ENCODE peak calls at places on chromosomes 2 and 18, in four cellular contexts. S is ascending aorta, F is HCT116, Y is glutamatergic neuron. V is an unnamed sample.

GRCh38 chr18:50432915-50433314 is 58.1 kb downstream of the SKA1 start:
- DNase-seq in Y (no peak), S (no peak), F (no peak), V (no peak)

GRCh38 chr2:231987088-231987788 is 25.7 kb downstream of the DIS3L2 start:
- DNase-seq in F (no peak), S (no peak), Y (no peak), V (no peak)

GRCh38 chr2:131154647-131155046 is 49.5 kb downstream of the PLEKHB2 start:
- DNase-seq in F (no peak), Y (no peak), S (no peak), V (no peak)

GRCh38 chr2:237209885-237210284 is 124.2 kb downstream of the COPS8 start:
- DNase-seq in S (no peak), F (no peak), Y (no peak), V (no peak)

GRCh38 chr18:33670052-33670451 is 92.0 kb downstream of the ASXL3 start:
- DNase-seq in Y (no peak), S (no peak), F (no peak), V (no peak)

GRCh38 chr2:11865820-11866219 is 119.4 kb downstream of the LPIN1 start:
- DNase-seq in Y (no peak), F (no peak), S (no peak), V (no peak)

GRCh38 chr2:178846458-178846802 is 39.2 kb upstream of the TTN start:
- DNase-seq in F (no peak), S (no peak), Y (no peak), V (no peak)

GRCh38 chr2:96832401-96832750 is 11.4 kb downstream of the ANKRD23 start:
- DNase-seq in Y (no peak), F (no peak), S (no peak), V (no peak)

GRCh38 chr2:237122214-237122666 is 36.6 kb downstream of the COPS8 start:
- DNase-seq in S (no peak), F (peak), Y (peak), V (no peak)

GRCh38 chr2:129757915-129758421 is 221.5 kb upstream of the RAB6C start:
- DNase-seq in F (no peak), S (no peak), Y (peak), V (no peak)

GRCh38 chr2:75238670-75239330 is 39.5 kb upstream of the TACR1 start:
- DNase-seq in Y (no peak), S (no peak), F (no peak), V (no peak)

DNA sequence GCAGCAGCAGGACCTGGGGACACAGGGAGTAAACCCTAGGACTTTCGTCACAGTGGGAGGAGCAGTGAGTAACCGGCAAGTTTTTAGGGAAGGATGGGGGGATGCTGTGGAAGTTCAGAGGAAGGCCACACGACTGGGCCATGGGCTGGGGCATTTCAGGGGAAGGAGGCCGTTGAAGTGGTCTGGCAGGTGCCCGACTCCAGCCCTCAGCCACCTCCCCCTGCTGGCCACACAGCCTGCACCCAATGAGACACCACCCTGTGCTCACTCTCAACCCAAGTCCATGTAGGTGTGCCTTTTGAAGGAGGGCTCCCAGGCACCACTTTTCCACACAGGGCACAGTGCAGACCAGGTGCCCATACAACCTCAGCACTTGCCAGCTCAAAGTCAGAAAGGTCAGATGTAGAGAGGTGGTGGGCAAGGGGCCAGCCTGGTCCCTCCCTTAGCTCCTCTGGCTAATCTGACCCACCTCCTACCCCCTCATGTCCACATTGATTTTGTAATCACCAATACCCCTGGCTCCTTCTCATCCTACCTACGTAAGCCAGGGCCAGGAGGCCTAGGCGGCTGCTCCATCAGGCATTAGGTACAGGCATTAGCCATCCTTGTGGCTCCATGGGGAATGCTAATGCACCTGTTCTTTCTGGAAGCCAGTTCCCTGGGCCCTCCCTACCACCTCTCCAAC is 211.2 kb downstream of the SMAD2 start:
- DNase-seq in F (no peak), S (no peak), Y (no peak), V (no peak)
- TF ChIP-seq CTCF in F (peak), S (no peak), Y (no peak), V (no peak)

GRCh38 chr18:66749030-66749429 is 145.1 kb upstream of the CDH19 start:
- DNase-seq in F (no peak), S (no peak), Y (no peak), V (no peak)
- TF ChIP-seq CTCF in F (no peak), S (no peak), Y (no peak), V (no peak)

GRCh38 chr18:38790786-38791185 is 1225.2 kb upstream of the CELF4 start:
- DNase-seq in F (no peak), S (no peak), Y (no peak), V (no peak)

DNA sequence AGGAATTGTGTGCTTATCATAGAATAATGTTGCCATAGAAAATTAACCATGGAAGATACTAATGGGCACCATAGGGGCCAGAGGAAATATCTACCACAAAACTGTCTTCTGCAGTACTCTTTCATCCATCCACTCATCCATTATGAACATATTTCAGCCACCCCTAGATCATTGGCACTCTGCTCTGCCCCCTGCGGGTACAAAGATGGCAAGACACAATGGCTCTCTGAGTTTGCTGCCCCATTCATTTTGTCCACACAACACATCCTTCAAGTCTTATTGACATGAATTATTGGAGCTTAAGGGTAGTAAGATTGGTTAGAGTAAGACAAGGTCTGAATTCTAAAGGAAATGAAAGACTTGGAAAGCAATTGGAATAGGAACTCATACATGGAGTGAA is 1224.7 kb upstream of the CELF4 start:
- DNase-seq in F (no peak), Y (no peak), S (no peak), V (no peak)
- TF ChIP-seq CTCF in F (peak), Y (no peak), S (no peak), V (no peak)

DNA sequence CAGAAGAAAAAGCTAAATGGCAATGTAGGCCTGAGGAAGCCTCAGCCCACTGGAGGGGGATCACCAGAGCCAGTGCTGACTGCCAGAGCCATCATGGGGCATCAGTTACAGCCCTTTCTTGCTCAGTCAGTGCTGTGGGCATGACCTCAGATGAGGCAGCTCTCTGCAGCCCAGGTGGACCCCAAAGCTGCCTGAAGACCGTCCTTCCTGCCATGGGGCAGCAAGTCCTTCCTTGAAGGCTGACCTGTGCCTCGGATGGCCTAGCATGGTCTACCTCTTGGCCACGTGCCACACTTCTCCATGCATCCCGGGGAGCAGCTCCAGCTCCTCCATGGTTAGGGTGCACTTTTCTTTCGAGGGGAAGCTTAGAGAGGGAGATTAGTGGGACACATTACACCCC is 233.4 kb downstream of the VAPA start:
- DNase-seq in S (no peak), F (no peak), Y (no peak), V (no peak)
- TF ChIP-seq CTCF in S (no peak), F (no peak), Y (no peak), V (no peak)

GRCh38 chr2:10357770-10358169 is 55.1 kb downstream of the HPCAL1 start:
- DNase-seq in S (no peak), Y (no peak), F (no peak), V (no peak)

GRCh38 chr2:10361220-10361588 is 58.5 kb downstream of the HPCAL1 start:
- DNase-seq in S (no peak), Y (no peak), F (no peak), V (no peak)

GRCh38 chr2:10359731-10360329 is 57.1 kb downstream of the HPCAL1 start:
- DNase-seq in Y (no peak), F (no peak), S (no peak), V (no peak)

GRCh38 chr2:10360460-10361219 is 57.9 kb downstream of the HPCAL1 start:
- DNase-seq in F (no peak), S (no peak), Y (no peak), V (no peak)

GRCh38 chr2:10359246-10359645 is 56.5 kb downstream of the HPCAL1 start:
- DNase-seq in F (no peak), Y (no peak), S (no peak), V (no peak)
- TF ChIP-seq CTCF in F (no peak), Y (no peak), S (no peak), V (no peak)

DNA sequence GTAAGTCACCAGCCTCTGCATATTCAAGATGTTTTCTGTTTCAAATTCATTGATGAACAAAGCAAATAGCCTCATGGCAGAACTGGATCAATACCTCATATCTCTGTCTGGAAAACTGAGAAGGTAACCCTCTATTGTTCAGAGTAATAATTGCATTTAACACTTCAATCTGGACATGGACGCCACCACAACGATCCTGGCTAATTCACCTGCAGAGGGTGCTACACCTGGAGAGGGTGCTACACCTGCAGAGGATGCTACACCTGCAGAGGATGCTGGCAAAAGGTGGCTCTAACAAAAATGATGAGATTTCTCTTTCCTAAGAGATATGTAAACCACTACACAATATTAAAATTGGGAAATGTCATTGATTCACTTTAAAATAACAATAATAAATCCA is 183.1 kb upstream of the HNRNPA3 start:
- DNase-seq in S (no peak), Y (no peak), F (peak), V (no peak)
- TF ChIP-seq CTCF in S (no peak), Y (no peak), F (peak), V (no peak)

GRCh38 chr18:60549338-60549960 is 176.9 kb upstream of the MC4R start:
- DNase-seq in F (peak), Y (no peak), S (no peak), V (no peak)
- TF ChIP-seq CTCF in F (peak), Y (peak), S (no peak), V (peak)

DNA sequence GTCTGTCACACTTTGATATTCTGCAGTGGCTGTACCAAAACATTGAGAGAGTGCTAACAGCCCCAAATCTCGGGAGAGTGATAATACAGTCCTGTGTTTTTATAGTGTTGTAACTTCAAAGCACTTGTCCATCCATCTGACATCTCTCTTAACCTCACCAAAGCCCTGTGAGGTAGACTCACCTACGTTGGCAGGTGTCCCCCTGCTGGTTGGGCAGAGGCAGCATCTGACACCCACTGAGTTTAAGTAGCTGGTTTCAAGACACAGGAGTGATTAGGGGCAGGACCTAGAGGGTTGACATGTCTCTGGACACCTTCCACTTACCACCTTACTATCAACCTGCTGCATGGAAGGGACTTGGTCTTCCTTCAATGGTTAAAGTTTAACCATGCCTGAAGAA is 22.9 kb downstream of the COLEC12 start:
- DNase-seq in Y (no peak), F (peak), S (no peak), V (no peak)
- TF ChIP-seq CTCF in Y (peak), F (peak), S (no peak), V (no peak)